ENCODE peak calls at places on chromosomes 6 and 20, in nine cellular contexts. U is stimulated activated naive CD8-positive, alpha-beta T cell treated with anti-CD3 and anti-CD28 coated beads, Interleukin-15, Interleukin-2, amounts not matched to agents 100 U/mL and 50 U/mL, for 24 hours; E is iPS DF 19.7; R is IMR-90; F is ACHN; C is left lung; P is Caki2; W is neural progenitor cell; V is Right ventricle myocardium superior. Q is an unnamed sample.
A peak's percentile ranks its signal among the peaks of the same experiment; 100 is the strongest.

GRCh38 chr6:33781105-33781975 is 7.6 kb downstream of the LEMD2 start:
- DNase-seq in U (no peak), E (peak; percentile 83), F (peak; percentile 68), V (no peak), C (peak; percentile 69), W (peak; percentile 84), R (no peak), P (peak; percentile 96), Q (no peak)

GRCh38 chr20:8689337-8689736 is 379.6 kb upstream of the PLCB4 start:
- DNase-seq in C (no peak), V (no peak), R (no peak), W (no peak), P (no peak), U (no peak), F (no peak), E (no peak), Q (no peak)

GRCh38 chr6:37668251-37668650 is 29.4 kb downstream of the MDGA1 start:
- DNase-seq in P (no peak), E (no peak), V (no peak), F (no peak), U (no peak), R (no peak), W (no peak), C (no peak), Q (no peak)

GRCh38 chr6:160121981-160122380 is 366 bp downstream of the SLC22A1 start:
- DNase-seq in U (no peak), W (no peak), R (no peak), V (no peak), C (no peak), P (no peak), F (no peak), E (no peak), Q (no peak)

GRCh38 chr6:14423330-14423729 is 305.8 kb downstream of the CD83 start:
- DNase-seq in P (no peak), V (no peak), F (no peak), U (no peak), R (peak; percentile 3), E (no peak), C (no peak), W (no peak), Q (no peak)

GRCh38 chr20:62413896-62414481 is 6.9 kb upstream of the CABLES2 start:
- DNase-seq in R (no peak), C (no peak), U (no peak), E (no peak), F (peak; percentile 37), V (no peak), W (peak; percentile 63), P (no peak), Q (no peak)

GRCh38 chr6:69378326-69378725 is 418.5 kb downstream of the LMBRD1 start:
- DNase-seq in P (no peak), U (no peak), F (no peak), E (no peak), C (no peak), V (no peak), R (no peak), W (peak; percentile 9), Q (no peak)

GRCh38 chr6:156848533-156848932 is 71.4 kb downstream of the ARID1B start:
- DNase-seq in P (no peak), U (no peak), W (peak; percentile 38), E (no peak), F (no peak), V (peak; percentile 87), R (no peak), C (no peak), Q (peak; percentile 87)

GRCh38 chr20:8803065-8803464 is 265.8 kb upstream of the PLCB4 start:
- DNase-seq in P (no peak), F (no peak), W (no peak), R (no peak), U (no peak), E (no peak), V (no peak), C (no peak), Q (no peak)

GRCh38 chr6:38588631-38589366 is 50.9 kb downstream of the BTBD9 start:
- DNase-seq in F (no peak), V (no peak), P (no peak), W (no peak), E (no peak), U (no peak), C (no peak), R (peak; percentile 76), Q (no peak)

GRCh38 chr20:60035-60918 is 27.2 kb upstream of the DEFB125 start:
- DNase-seq in C (no peak), F (no peak), P (no peak), E (no peak), U (no peak), R (no peak), W (no peak), V (no peak), Q (no peak)

GRCh38 chr6:136317023-136317649 is 27.5 kb upstream of the BCLAF1 start:
- DNase-seq in U (peak; percentile 44), R (peak; percentile 69), P (peak; percentile 41), V (no peak), E (peak; percentile 56), C (no peak), W (peak; percentile 71), F (peak; percentile 57), Q (no peak)

GRCh38 chr6:35077006-35077712 is 64.0 kb downstream of the TCP11 start:
- DNase-seq in U (no peak), C (no peak), E (no peak), P (no peak), W (no peak), V (peak; percentile 20), R (no peak), F (no peak), Q (no peak)

GRCh38 chr6:89567635-89568390 is 70.7 kb downstream of the LYRM2 start:
- DNase-seq in F (no peak), P (no peak), U (no peak), E (no peak), V (no peak), C (no peak), R (no peak), W (no peak), Q (no peak)

GRCh38 chr20:4869290-4870193 is 131.8 kb downstream of the SLC23A2 start:
- DNase-seq in E (no peak), U (no peak), P (peak; percentile 80), R (peak; percentile 86), W (no peak), C (no peak), F (no peak), V (no peak), Q (no peak)

GRCh38 chr6:116387374-116387773 is 16.6 kb downstream of the DSE start:
- DNase-seq in R (peak; percentile 90), F (peak; percentile 53), W (no peak), P (peak; percentile 34), E (no peak), V (no peak), C (no peak), U (no peak), Q (no peak)

GRCh38 chr6:116313377-116313776 is 33.6 kb upstream of the TSPYL1 start:
- DNase-seq in W (no peak), U (no peak), V (no peak), C (no peak), R (peak; percentile 42), P (no peak), F (no peak), E (no peak), Q (no peak)

GRCh38 chr20:25574411-25574810 is 10.9 kb downstream of the NINL start:
- DNase-seq in F (peak; percentile 48), U (no peak), P (peak; percentile 14), R (peak; percentile 52), W (no peak), C (no peak), E (no peak), V (no peak), Q (no peak)

GRCh38 chr6:142716097-142716496 is 228.9 kb downstream of the HIVEP2 start:
- DNase-seq in E (no peak), U (no peak), C (no peak), F (no peak), P (no peak), R (no peak), V (no peak), W (no peak), Q (no peak)

GRCh38 chr20:6626805-6627204 is 140.7 kb upstream of the BMP2 start:
- DNase-seq in F (no peak), R (no peak), P (no peak), W (peak; percentile 17), E (no peak), V (no peak), U (no peak), C (no peak), Q (no peak)

GRCh38 chr6:5981274-5982026 is 25.3 kb downstream of the NRN1 start:
- DNase-seq in V (no peak), P (peak; percentile 6), R (peak; percentile 9), E (no peak), U (no peak), C (no peak), W (no peak), F (peak; percentile 59), Q (no peak)

GRCh38 chr20:62627901-62628612 is 14.2 kb upstream of the SLCO4A1 start:
- DNase-seq in W (no peak), R (peak; percentile 29), C (peak; percentile 39), U (no peak), P (peak; percentile 94), E (no peak), F (peak; percentile 80), V (no peak), Q (no peak)

GRCh38 chr6:31122803-31123706 is 2.8 kb upstream of the CDSN start:
- DNase-seq in F (no peak), V (peak; percentile 63), U (no peak), E (no peak), P (peak; percentile 98), R (peak; percentile 76), W (no peak), C (peak; percentile 90), Q (peak; percentile 76)

GRCh38 chr20:57264151-57264792 is 2.2 kb downstream of the BMP7 start:
- DNase-seq in U (peak; percentile 31), E (no peak), V (no peak), R (no peak), W (peak; percentile 57), F (no peak), C (no peak), P (no peak), Q (peak; percentile 47)

GRCh38 chr6:127924440-127924839 is 23.6 kb upstream of the THEMIS start:
- DNase-seq in F (no peak), V (no peak), U (no peak), P (no peak), W (no peak), C (no peak), E (no peak), R (peak; percentile 8), Q (no peak)

GRCh38 chr6:11750682-11751081 is 27.9 kb downstream of the ADTRP start:
- DNase-seq in C (no peak), F (no peak), E (no peak), V (no peak), U (no peak), W (no peak), R (peak; percentile 32), P (no peak), Q (no peak)